ENCODE peak calls at places on chromosome 9, in four cellular contexts. X is HepG2, Q is HCT116, I is K562. A is an unnamed sample.
A peak's percentile ranks its signal among the peaks of the same experiment; 100 is the strongest.

GRCh38 chr9:83630938-83631457 is 8.1 kb downstream of the IDNK start:
- DNase-seq in X (no peak), Q (no peak), I (no peak), A (no peak)

GRCh38 chr9:137955224-137955570 is 77.6 kb downstream of the CACNA1B start:
- DNase-seq in X (no peak), Q (no peak), I (no peak), A (no peak)

GRCh38 chr9:113011911-113012381 is at the start of gene ZNF883:
- DNase-seq in X (peak; percentile 68), Q (no peak), I (peak; percentile 42), A (no peak)

GRCh38 chr9:100196828-100197227 is 97.8 kb downstream of the INVS start:
- DNase-seq in X (no peak), Q (no peak), I (no peak), A (no peak)

GRCh38 chr9:115482747-115483146 is 364.8 kb upstream of the TNC start:
- DNase-seq in X (no peak), Q (no peak), I (no peak), A (no peak)

GRCh38 chr9:98099898-98100297 is 19.1 kb downstream of the TRIM14 start:
- DNase-seq in X (no peak), Q (no peak), I (no peak), A (no peak)

GRCh38 chr9:10007356-10007755 is 605.4 kb downstream of the PTPRD start:
- DNase-seq in X (no peak), Q (no peak), I (no peak), A (no peak)

GRCh38 chr9:87148391-87149237 is 201.3 kb upstream of the GAS1 start:
- DNase-seq in X (no peak), Q (no peak), I (peak; percentile 16), A (no peak)

GRCh38 chr9:36867672-36868471 is 166.2 kb downstream of the PAX5 start:
- DNase-seq in X (peak; percentile 98), Q (no peak), I (no peak), A (no peak)

GRCh38 chr9:35690447-35691324 is 961 bp upstream of the TPM2 start:
- DNase-seq in X (no peak), Q (no peak), I (peak; percentile 79), A (no peak)

GRCh38 chr9:81729141-81729540 is 39.8 kb upstream of the TLE1 start:
- DNase-seq in X (no peak), Q (no peak), I (no peak), A (no peak)

GRCh38 chr9:15374825-15375224 is 47.9 kb upstream of the SNAPC3 start:
- DNase-seq in X (no peak), Q (no peak), I (no peak), A (no peak)

GRCh38 chr9:134136117-134136996 is 475 bp downstream of the WDR5 start:
- DNase-seq in X (no peak), Q (no peak), I (peak; percentile 92), A (no peak)

GRCh38 chr9:134138292-134138691 is 2.4 kb downstream of the WDR5 start:
- DNase-seq in X (no peak), Q (no peak), I (no peak), A (no peak)

GRCh38 chr9:134136997-134137302 is 1.1 kb downstream of the WDR5 start:
- DNase-seq in X (no peak), Q (no peak), I (no peak), A (no peak)

GRCh38 chr9:134134949-134135342 is 936 bp upstream of the WDR5 start:
- DNase-seq in X (no peak), Q (no peak), I (no peak), A (no peak)

DNA sequence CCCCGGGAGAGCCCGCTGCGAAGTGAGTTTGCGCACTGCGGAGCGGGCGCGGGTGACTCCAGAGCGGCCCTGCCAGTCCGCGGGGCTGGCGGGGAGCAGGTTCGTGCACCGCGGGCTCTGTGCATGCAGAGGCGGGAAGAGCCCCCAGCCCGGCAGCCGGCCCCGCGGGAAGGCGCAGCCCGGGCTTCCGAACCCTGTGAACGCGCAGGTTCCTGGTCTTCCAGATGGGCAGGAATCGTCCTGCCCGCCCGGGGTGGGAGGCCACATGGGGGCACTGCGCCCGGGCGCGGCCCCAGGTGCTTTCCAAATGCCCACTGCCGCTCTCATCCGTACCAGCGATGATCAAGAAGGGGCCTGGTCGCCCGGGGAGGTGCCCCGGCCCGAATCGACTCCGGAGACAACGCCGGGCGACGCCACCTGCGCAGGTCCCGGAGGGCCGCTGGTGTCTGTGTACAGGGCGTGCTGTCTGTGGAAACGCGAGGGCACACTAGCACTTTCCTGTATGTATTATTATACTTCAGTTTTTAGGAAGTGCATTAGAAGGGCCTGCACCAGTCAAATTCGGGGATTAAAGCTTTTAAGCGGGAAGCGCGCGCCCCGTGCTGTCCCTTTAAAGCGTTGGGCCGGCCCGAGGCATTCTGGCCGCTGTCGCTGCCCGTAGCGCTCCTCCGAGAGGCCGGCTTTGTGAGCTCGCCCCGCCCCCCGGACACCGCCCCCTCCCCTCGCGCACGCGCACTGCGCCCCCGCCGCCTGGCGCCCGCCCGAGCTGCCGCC is at the start of gene WDR5:
- DNase-seq in X (peak; percentile 73), Q (peak; percentile 77), I (peak; percentile 98), A (peak; percentile 33)
- TF ChIP-seq TCF7L2 in X (no peak), Q (no peak), I (peak; percentile 67), A (no peak)

GRCh38 chr9:33023661-33024060 is 1.4 kb upstream of the DNAJA1 start:
- DNase-seq in X (no peak), Q (no peak), I (no peak), A (no peak)

GRCh38 chr9:33022755-33023154 is 2.3 kb upstream of the DNAJA1 start:
- DNase-seq in X (no peak), Q (no peak), I (no peak), A (no peak)

GRCh38 chr9:33025572-33026347 is 687 bp downstream of the DNAJA1 start:
- DNase-seq in X (peak; percentile 73), Q (no peak), I (peak; percentile 66), A (no peak)

GRCh38 chr9:33024966-33025571 is at the start of gene DNAJA1:
- DNase-seq in X (peak; percentile 82), Q (peak; percentile 82), I (peak; percentile 86), A (peak; percentile 41)

GRCh38 chr9:33024126-33024965 is 727 bp upstream of the DNAJA1 start:
- DNase-seq in X (peak; percentile 16), Q (peak; percentile 12), I (no peak), A (no peak)
- TF ChIP-seq TCF7L2 in X (no peak), Q (no peak), I (no peak), A (peak; percentile 12)

GRCh38 chr9:92183449-92183848 is 68.2 kb upstream of the SPTLC1 start:
- DNase-seq in X (no peak), Q (no peak), I (peak; percentile 52), A (no peak)
- TF ChIP-seq TCF7L2 in X (no peak), Q (no peak), I (no peak), A (no peak)

GRCh38 chr9:91037511-91038482 is 236.2 kb downstream of the SYK start:
- DNase-seq in X (peak; percentile 91), Q (peak; percentile 41), I (no peak), A (no peak)
- TF ChIP-seq TCF7L2 in X (no peak), Q (peak; percentile 86), I (no peak), A (no peak)

DNA sequence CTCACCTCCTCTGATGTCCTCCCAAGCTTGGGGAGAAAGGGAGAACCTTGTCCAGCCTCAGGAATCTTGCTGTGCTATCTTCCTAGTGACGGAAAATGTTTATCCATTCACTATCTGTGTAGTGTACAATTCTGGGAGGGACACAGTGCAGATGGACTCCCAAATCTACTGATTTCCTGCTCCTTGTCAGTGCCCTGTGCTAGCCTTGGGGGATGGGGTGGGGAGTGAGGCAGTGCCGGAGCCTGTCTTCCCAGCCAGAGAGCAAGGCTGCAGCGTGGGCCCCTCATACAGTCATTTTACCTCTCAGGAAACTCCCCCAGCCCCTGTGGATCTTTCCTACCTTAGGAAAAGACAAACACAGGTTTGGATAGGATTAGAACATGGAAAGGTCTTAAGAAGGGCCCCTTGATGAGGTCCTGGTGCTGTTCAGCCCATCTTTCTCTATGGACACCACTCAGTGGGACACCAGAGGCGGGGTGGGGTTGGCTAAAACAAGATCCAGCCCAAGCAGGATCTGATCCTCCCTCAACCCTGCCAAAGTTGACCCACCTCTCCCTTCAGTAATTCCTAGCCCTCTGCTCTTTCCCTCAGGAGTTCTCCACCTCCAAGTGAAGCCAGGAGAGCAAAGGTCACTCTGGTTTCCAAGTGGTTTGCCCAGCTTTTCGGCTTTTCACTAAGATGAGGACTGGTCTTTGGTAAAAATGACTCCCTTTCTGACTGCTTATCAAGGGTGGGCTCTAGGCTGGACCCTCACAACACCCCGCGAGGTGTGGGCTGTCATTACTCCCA is 3.4 kb downstream of the DOLK start:
- DNase-seq in X (peak; percentile 16), Q (no peak), I (no peak), A (no peak)
- TF ChIP-seq TCF7L2 in X (no peak), Q (no peak), I (no peak), A (no peak)

DNA sequence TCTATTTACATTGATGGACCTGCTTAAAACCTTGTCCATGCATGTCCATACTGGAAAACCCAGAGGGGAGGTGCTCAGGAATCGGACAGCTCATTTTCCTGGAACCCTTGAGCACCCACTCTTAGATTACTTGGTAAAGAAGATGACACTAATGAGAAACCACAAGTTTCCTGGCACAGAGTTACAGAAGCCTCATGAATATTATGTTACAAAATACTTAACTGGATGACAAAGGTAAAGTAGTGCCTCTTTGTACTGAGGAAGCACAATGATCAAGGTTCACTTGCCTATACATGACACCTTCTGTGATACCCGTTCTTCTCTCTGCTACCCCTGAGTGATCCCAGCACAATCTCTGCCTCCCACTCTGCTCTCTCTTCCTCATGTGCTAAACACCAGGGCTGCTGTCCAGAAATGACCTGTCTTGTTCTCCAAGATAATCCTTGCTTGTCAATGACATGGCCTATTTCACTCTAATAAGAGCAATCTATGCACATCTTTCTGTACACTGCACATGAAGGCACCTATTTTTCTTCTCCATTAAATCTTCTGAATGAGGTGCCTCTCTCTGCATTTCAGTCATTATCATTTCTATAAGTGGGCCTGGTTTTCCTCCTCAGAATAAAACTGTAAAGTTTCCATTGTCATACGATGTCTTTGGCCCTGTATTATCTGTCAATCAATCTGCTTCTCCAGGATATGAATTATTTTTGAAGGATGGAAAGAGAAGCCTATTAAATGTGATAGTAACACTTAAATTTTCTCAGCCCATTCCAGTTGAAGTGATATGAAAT is 684.0 kb upstream of the ACO1 start:
- DNase-seq in X (no peak), Q (no peak), I (no peak), A (no peak)
- TF ChIP-seq TCF7L2 in X (no peak), Q (no peak), I (no peak), A (no peak)

A was measured in Panc1.